ENCODE peak calls at places on chromosomes 13 and 19, in four cellular contexts. C, J, Z and P are unnamed samples.

GRCh38 chr19:51861870-51862622 is 25.7 kb downstream of the ZNF577 start:
- DNase-seq in J (no peak), Z (no peak), C (no peak), P (no peak)

GRCh38 chr13:38707433-38707832 is 20.6 kb downstream of the FREM2 start:
- DNase-seq in C (no peak), Z (no peak), J (no peak), P (no peak)

GRCh38 chr19:18912933-18913332 is 6.3 kb downstream of the COPE start:
- DNase-seq in J (no peak), C (no peak), Z (no peak), P (no peak)

GRCh38 chr13:109610517-109610916 is 175.9 kb downstream of the IRS2 start:
- DNase-seq in Z (peak), J (no peak), C (peak), P (peak)

GRCh38 chr19:15252398-15253018 is 20.3 kb upstream of the EPHX3 start:
- DNase-seq in J (peak), Z (no peak), C (no peak), P (no peak)

GRCh38 chr19:12789098-12789903 is 2.0 kb upstream of the JUNB start:
- DNase-seq in J (peak), C (no peak), Z (no peak), P (peak)

GRCh38 chr19:13154911-13155471 is 4.8 kb downstream of the IER2 start:
- DNase-seq in Z (peak), J (peak), C (no peak), P (peak)

GRCh38 chr13:27182844-27183497 is 11.4 kb upstream of the USP12 start:
- DNase-seq in C (no peak), J (peak), Z (no peak), P (no peak)

GRCh38 chr13:21541980-21542379 is 62.0 kb downstream of the MICU2 start:
- DNase-seq in J (no peak), C (no peak), Z (no peak), P (no peak)

GRCh38 chr13:40456397-40456958 is 210.0 kb downstream of the FOXO1 start:
- DNase-seq in J (no peak), C (no peak), Z (no peak), P (no peak)

GRCh38 chr13:23380534-23380933 is 53.0 kb downstream of the SACS start:
- DNase-seq in Z (no peak), C (no peak), J (peak), P (no peak)

GRCh38 chr19:8905342-8905741 is 73.2 kb downstream of the MBD3L1 start:
- DNase-seq in C (no peak), J (no peak), Z (no peak), P (no peak)

GRCh38 chr19:1746401-1747284 is 6.7 kb upstream of the ONECUT3 start:
- DNase-seq in Z (no peak), J (peak), C (no peak), P (no peak)

GRCh38 chr13:106475852-106476251 is 59.6 kb downstream of the EFNB2 start:
- DNase-seq in J (no peak), C (no peak), Z (no peak), P (no peak)

GRCh38 chr19:29375429-29376093 is 150.2 kb upstream of the VSTM2B start:
- DNase-seq in J (no peak), C (no peak), Z (no peak), P (no peak)

GRCh38 chr13:42876810-42877550 is 95.6 kb downstream of the FAM216B start:
- DNase-seq in C (no peak), J (peak), Z (no peak), P (no peak)

GRCh38 chr13:60986301-60986700 is 429.3 kb downstream of the PCDH20 start:
- DNase-seq in Z (no peak), J (no peak), C (no peak), P (no peak)

GRCh38 chr19:28482221-28482620 is 730.7 kb downstream of the UQCRFS1 start:
- DNase-seq in Z (no peak), C (no peak), J (no peak), P (no peak)

GRCh38 chr13:45582533-45583076 is 32.9 kb downstream of the ERICH6B start:
- DNase-seq in Z (no peak), C (no peak), J (no peak), P (no peak)

GRCh38 chr19:10292206-10292788 is 2.5 kb downstream of the ICAM5 start:
- DNase-seq in C (peak), J (peak), Z (peak), P (peak)

GRCh38 chr19:18086590-18087138 is at the start of gene IL12RB1:
- DNase-seq in Z (peak), J (no peak), C (no peak), P (no peak)